ENCODE peak calls at places on chromosomes 13 and 19, in seven cellular contexts. One of them, this sample, is unnamed.

GRCh38 chr19:54164369-54165068 is 5.0 kb upstream of the LENG1 start:
- DNase-seq in right lobe of liver: peak
- DNase-seq in heart left ventricle: peak
- DNase-seq in neuronal stem cell: no peak
- DNase-seq in GM23338: peak
- DNase-seq in H1: peak
- DNase-seq in pancreas: peak
- DNase-seq in this sample: peak

GRCh38 chr19:53381376-53381775 is 13.6 kb upstream of the ZNF765 start:
- DNase-seq in pancreas: no peak
- DNase-seq in right lobe of liver: no peak
- DNase-seq in GM23338: no peak
- DNase-seq in heart left ventricle: no peak
- DNase-seq in H1: no peak
- DNase-seq in neuronal stem cell: no peak
- DNase-seq in this sample: no peak

GRCh38 chr19:19260842-19261241 is 12.3 kb downstream of the TM6SF2 start:
- DNase-seq in neuronal stem cell: no peak
- DNase-seq in heart left ventricle: peak
- DNase-seq in pancreas: peak
- DNase-seq in H1: no peak
- DNase-seq in GM23338: peak
- DNase-seq in right lobe of liver: no peak
- DNase-seq in this sample: no peak

GRCh38 chr19:1076951-1077350 is 10.0 kb downstream of the ARHGAP45 start:
- DNase-seq in pancreas: peak
- DNase-seq in H1: no peak
- DNase-seq in heart left ventricle: peak
- DNase-seq in GM23338: no peak
- DNase-seq in right lobe of liver: peak
- DNase-seq in neuronal stem cell: no peak
- DNase-seq in this sample: peak

GRCh38 chr13:81582381-81582780 is 1241.5 kb upstream of the SPRY2 start:
- DNase-seq in pancreas: no peak
- DNase-seq in right lobe of liver: no peak
- DNase-seq in neuronal stem cell: no peak
- DNase-seq in GM23338: no peak
- DNase-seq in heart left ventricle: no peak
- DNase-seq in H1: no peak
- DNase-seq in this sample: no peak

GRCh38 chr19:41696402-41697197 is 8.5 kb upstream of the CEACAM7 start:
- DNase-seq in neuronal stem cell: no peak
- DNase-seq in H1: no peak
- DNase-seq in right lobe of liver: peak
- DNase-seq in pancreas: no peak
- DNase-seq in heart left ventricle: peak
- DNase-seq in GM23338: peak
- DNase-seq in this sample: no peak

GRCh38 chr19:10718205-10719196 is 622 bp downstream of the DNM2 start:
- DNase-seq in heart left ventricle: peak
- DNase-seq in neuronal stem cell: no peak
- DNase-seq in GM23338: peak
- DNase-seq in pancreas: peak
- DNase-seq in H1: no peak
- DNase-seq in right lobe of liver: peak
- DNase-seq in this sample: peak

GRCh38 chr19:11137542-11138384 is 17.8 kb downstream of the SPC24 start:
- DNase-seq in H1: no peak
- DNase-seq in neuronal stem cell: peak
- DNase-seq in pancreas: peak
- DNase-seq in heart left ventricle: peak
- DNase-seq in right lobe of liver: peak
- DNase-seq in GM23338: peak
- DNase-seq in this sample: peak

GRCh38 chr19:40908981-40909380 is 26.9 kb upstream of the CYP2A7 start:
- DNase-seq in neuronal stem cell: no peak
- DNase-seq in right lobe of liver: no peak
- DNase-seq in heart left ventricle: no peak
- DNase-seq in GM23338: peak
- DNase-seq in pancreas: no peak
- DNase-seq in H1: no peak
- DNase-seq in this sample: no peak

GRCh38 chr19:33476151-33476707 is 45.4 kb downstream of the PEPD start:
- DNase-seq in pancreas: peak
- DNase-seq in right lobe of liver: no peak
- DNase-seq in GM23338: no peak
- DNase-seq in neuronal stem cell: no peak
- DNase-seq in heart left ventricle: peak
- DNase-seq in H1: no peak
- DNase-seq in this sample: peak

GRCh38 chr19:510606-511100 is 3.4 kb downstream of the TPGS1 start:
- DNase-seq in GM23338: peak
- DNase-seq in H1: peak
- DNase-seq in pancreas: peak
- DNase-seq in neuronal stem cell: peak
- DNase-seq in right lobe of liver: peak
- DNase-seq in heart left ventricle: peak
- DNase-seq in this sample: peak

GRCh38 chr13:31012285-31013024 is 80.0 kb downstream of the TEX26 start:
- DNase-seq in pancreas: no peak
- DNase-seq in heart left ventricle: no peak
- DNase-seq in right lobe of liver: no peak
- DNase-seq in neuronal stem cell: no peak
- DNase-seq in GM23338: peak
- DNase-seq in H1: no peak
- DNase-seq in this sample: no peak

GRCh38 chr19:10431943-10432735 is 11.8 kb downstream of the PDE4A start:
- DNase-seq in right lobe of liver: no peak
- DNase-seq in GM23338: peak
- DNase-seq in heart left ventricle: peak
- DNase-seq in pancreas: peak
- DNase-seq in H1: no peak
- DNase-seq in neuronal stem cell: no peak
- DNase-seq in this sample: peak

GRCh38 chr19:5590865-5591154 is 23.1 kb upstream of the TINCR start:
- DNase-seq in neuronal stem cell: no peak
- DNase-seq in pancreas: no peak
- DNase-seq in right lobe of liver: no peak
- DNase-seq in H1: no peak
- DNase-seq in heart left ventricle: no peak
- DNase-seq in GM23338: no peak
- DNase-seq in this sample: no peak

GRCh38 chr13:102295316-102296048 is 106.4 kb downstream of the FGF14 start:
- DNase-seq in heart left ventricle: no peak
- DNase-seq in right lobe of liver: no peak
- DNase-seq in neuronal stem cell: no peak
- DNase-seq in H1: no peak
- DNase-seq in pancreas: no peak
- DNase-seq in GM23338: no peak
- DNase-seq in this sample: no peak

GRCh38 chr13:102298051-102298450 is 103.8 kb downstream of the FGF14 start:
- DNase-seq in pancreas: no peak
- DNase-seq in neuronal stem cell: no peak
- DNase-seq in GM23338: no peak
- DNase-seq in H1: no peak
- DNase-seq in right lobe of liver: no peak
- DNase-seq in heart left ventricle: no peak
- DNase-seq in this sample: no peak

GRCh38 chr13:102293723-102294122 is 108.1 kb downstream of the FGF14 start:
- DNase-seq in pancreas: no peak
- DNase-seq in heart left ventricle: no peak
- DNase-seq in H1: no peak
- DNase-seq in GM23338: no peak
- DNase-seq in right lobe of liver: no peak
- DNase-seq in neuronal stem cell: no peak
- DNase-seq in this sample: no peak

GRCh38 chr13:102291587-102292218 is 110.1 kb downstream of the FGF14 start:
- DNase-seq in pancreas: no peak
- DNase-seq in GM23338: peak
- DNase-seq in neuronal stem cell: no peak
- DNase-seq in heart left ventricle: no peak
- DNase-seq in right lobe of liver: peak
- DNase-seq in H1: no peak
- DNase-seq in this sample: no peak

DNA sequence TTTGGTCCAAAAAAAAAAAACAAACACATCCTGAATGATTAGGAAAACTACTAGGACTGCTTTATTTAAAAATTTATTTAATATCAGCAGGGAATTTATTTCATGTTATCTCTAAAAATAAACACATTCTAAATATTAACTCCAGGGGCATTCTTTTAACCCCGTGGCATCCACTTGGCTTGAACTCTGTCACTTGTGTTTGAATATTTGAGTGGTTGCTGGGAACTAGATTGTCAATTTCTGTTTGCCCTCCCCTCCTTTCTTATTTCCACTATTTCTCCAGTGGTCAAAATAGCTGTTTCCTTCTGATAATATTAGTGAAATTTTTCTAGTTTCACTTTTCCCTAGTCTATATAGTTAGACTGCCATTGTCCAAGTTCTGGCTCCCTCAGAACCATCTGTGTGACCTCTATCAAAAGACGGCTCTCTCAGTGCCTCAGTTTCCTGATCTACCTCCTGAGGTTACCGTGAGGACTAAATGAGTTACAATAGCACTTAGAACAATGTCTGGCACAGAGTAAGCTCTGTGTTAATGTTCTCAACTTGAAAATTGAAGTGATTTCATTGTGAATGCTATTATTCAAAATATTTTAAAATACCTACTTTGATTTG is 107.3 kb downstream of the FGF14 start:
- DNase-seq in heart left ventricle: no peak
- DNase-seq in GM23338: no peak
- DNase-seq in H1: no peak
- DNase-seq in neuronal stem cell: no peak
- DNase-seq in pancreas: no peak
- DNase-seq in right lobe of liver: no peak
- DNase-seq in this sample: no peak
- H3K27ac ChIP-seq in heart left ventricle: no peak
- H3K27ac ChIP-seq in GM23338: no peak
- H3K27ac ChIP-seq in H1: no peak
- H3K27ac ChIP-seq in neuronal stem cell: no peak
- H3K27ac ChIP-seq in pancreas: no peak
- H3K27ac ChIP-seq in right lobe of liver: peak
- H3K27ac ChIP-seq in this sample: no peak

GRCh38 chr19:3398114-3398899 is 31.9 kb downstream of the NFIC start:
- DNase-seq in GM23338: peak
- DNase-seq in heart left ventricle: peak
- DNase-seq in H1: no peak
- DNase-seq in pancreas: peak
- DNase-seq in right lobe of liver: peak
- DNase-seq in neuronal stem cell: no peak
- DNase-seq in this sample: peak
- H3K4me3 ChIP-seq in GM23338: peak
- H3K4me3 ChIP-seq in heart left ventricle: peak
- H3K4me3 ChIP-seq in H1: no peak
- H3K4me3 ChIP-seq in pancreas: peak
- H3K4me3 ChIP-seq in right lobe of liver: no peak
- H3K4me3 ChIP-seq in neuronal stem cell: no peak
- H3K4me3 ChIP-seq in this sample: peak

DNA sequence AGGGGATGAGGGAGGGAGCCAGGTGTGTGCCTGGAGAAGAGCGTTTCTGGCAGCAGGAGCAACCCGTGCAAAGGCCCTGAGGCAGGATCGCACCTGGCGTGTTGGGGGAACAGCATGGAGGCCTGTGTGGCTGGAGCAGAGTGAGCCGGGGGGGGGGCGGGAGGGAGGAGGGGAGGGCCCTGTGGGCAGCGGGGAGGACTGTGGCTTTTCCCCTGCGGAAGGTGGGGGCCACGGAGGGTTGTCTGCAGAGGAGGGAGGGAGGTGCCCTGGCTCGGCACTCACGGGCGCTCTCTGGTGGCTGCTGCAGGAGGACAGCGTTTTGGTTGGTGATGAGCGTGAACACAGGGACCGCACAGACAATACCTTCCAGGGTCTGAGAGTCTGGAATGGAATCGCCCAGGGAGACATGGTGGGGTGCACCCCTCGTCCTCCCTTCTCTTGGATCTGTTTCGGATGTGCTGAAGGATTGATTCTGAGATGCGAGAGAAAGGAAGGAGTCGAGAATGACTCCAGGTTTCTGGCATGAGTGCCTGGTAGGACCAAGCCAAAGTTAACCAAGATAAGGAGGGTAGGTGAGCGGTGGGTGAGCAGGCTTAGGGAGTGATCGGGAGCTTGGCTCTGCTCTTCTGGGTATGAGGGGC is 6.5 kb downstream of the RAB11B start:
- DNase-seq in right lobe of liver: peak
- DNase-seq in heart left ventricle: peak
- DNase-seq in neuronal stem cell: no peak
- DNase-seq in GM23338: peak
- DNase-seq in pancreas: peak
- DNase-seq in H1: no peak
- DNase-seq in this sample: peak
- H3K27ac ChIP-seq in right lobe of liver: no peak
- H3K27ac ChIP-seq in heart left ventricle: no peak
- H3K27ac ChIP-seq in neuronal stem cell: no peak
- H3K27ac ChIP-seq in GM23338: no peak
- H3K27ac ChIP-seq in pancreas: no peak
- H3K27ac ChIP-seq in H1: no peak
- H3K27ac ChIP-seq in this sample: no peak

DNA sequence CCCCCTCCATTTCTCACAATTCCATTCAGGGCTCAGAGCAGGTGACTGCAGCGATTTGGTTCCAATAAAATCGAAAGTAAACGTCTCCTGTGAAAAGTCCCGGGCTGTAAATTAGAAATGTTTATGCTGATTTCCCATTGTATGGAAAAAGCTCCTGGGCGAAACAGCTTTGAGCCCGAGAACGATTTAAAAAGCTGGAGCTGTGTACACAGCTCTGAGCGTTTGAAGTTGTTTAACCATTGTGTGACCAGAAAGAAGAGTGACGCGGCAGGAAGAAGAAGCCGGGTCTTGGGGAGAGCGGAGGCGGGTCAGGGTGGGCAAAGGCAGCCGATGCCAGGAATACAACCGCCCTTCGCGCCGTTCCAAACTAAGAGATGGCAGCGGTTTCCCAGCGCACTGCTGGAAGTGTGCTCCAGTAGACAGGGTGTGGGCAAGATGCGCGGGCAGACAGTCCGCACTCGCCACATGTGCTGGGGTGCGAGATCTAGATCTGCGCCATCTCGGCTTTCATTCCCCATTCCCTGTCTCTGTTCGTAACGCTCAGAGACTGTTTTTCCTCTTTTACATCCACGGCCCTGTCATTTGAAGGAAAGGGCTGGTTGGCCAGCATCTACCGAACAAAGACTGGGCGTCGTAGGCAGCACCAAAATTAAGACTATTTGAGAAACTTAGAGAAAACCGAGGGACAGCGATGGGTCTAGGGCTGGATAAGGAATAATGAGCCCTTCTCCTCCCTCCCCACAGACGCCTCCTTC is 960 bp upstream of the GSX1 start:
- DNase-seq in neuronal stem cell: no peak
- DNase-seq in right lobe of liver: no peak
- DNase-seq in pancreas: no peak
- DNase-seq in heart left ventricle: no peak
- DNase-seq in H1: no peak
- DNase-seq in GM23338: peak
- DNase-seq in this sample: no peak
- H3K4me3 ChIP-seq in neuronal stem cell: no peak
- H3K4me3 ChIP-seq in right lobe of liver: no peak
- H3K4me3 ChIP-seq in pancreas: peak
- H3K4me3 ChIP-seq in heart left ventricle: peak
- H3K4me3 ChIP-seq in H1: no peak
- H3K4me3 ChIP-seq in GM23338: peak
- H3K4me3 ChIP-seq in this sample: peak

This sample was measured in Peyer's patch.